ENCODE peak calls at places on chromosome 7, in six cellular contexts. G, X, C, H, B and Q are unnamed samples.

GRCh38 chr7:42991913-42992576 is 59.9 kb downstream of the MRPL32 start:
- DNase-seq in B (no peak), X (no peak), H (no peak), G (no peak), C (no peak), Q (no peak)

GRCh38 chr7:44194562-44195145 is 5.4 kb upstream of the GCK start:
- DNase-seq in B (no peak), H (no peak), C (no peak), X (no peak), G (no peak), Q (no peak)

GRCh38 chr7:137081694-137082093 is 213.2 kb downstream of the CHRM2 start:
- DNase-seq in X (peak), H (peak), B (peak), G (no peak), C (peak), Q (peak)

GRCh38 chr7:82841828-82842227 is 320.9 kb downstream of the PCLO start:
- DNase-seq in G (no peak), H (no peak), X (no peak), C (no peak), B (no peak), Q (no peak)

GRCh38 chr7:20270867-20271266 is 53.7 kb upstream of the MACC1 start:
- DNase-seq in B (no peak), C (no peak), X (no peak), G (no peak), H (peak), Q (no peak)

GRCh38 chr7:30740417-30741181 is 11.3 kb upstream of the INMT start:
- DNase-seq in C (peak), X (peak), G (peak), H (peak), B (peak), Q (peak)

GRCh38 chr7:142788303-142789286 is 17.8 kb downstream of the PRSS2 start:
- DNase-seq in G (no peak), B (no peak), H (no peak), C (no peak), X (no peak), Q (no peak)

GRCh38 chr7:3673524-3673923 is 372.5 kb downstream of the SDK1 start:
- DNase-seq in C (peak), H (peak), B (no peak), G (no peak), X (peak), Q (peak)

GRCh38 chr7:101940830-101941229 is 123.4 kb downstream of the CUX1 start:
- DNase-seq in C (no peak), H (peak), X (no peak), B (no peak), G (no peak), Q (no peak)

GRCh38 chr7:151051108-151051507 is 2.8 kb downstream of the ASIC3 start:
- DNase-seq in X (peak), H (peak), G (peak), B (no peak), C (peak), Q (peak)

GRCh38 chr7:95180-95862 is 97.0 kb upstream of the FAM20C start:
- DNase-seq in H (no peak), G (no peak), B (no peak), X (peak), C (peak), Q (peak)

GRCh38 chr7:32501522-32501921 is 6.2 kb downstream of the AVL9 start:
- DNase-seq in H (peak), X (peak), G (no peak), C (peak), B (no peak), Q (peak)

GRCh38 chr7:132347129-132347528 is 229.1 kb downstream of the PLXNA4 start:
- DNase-seq in X (no peak), H (no peak), B (no peak), G (no peak), C (no peak), Q (no peak)

GRCh38 chr7:4768597-4769569 is 6.5 kb upstream of the AP5Z1 start:
- DNase-seq in X (no peak), G (no peak), H (no peak), C (no peak), B (no peak), Q (no peak)
- H3K4me3 ChIP-seq in X (no peak), G (no peak), H (no peak), C (no peak), B (no peak), Q (no peak)

DNA sequence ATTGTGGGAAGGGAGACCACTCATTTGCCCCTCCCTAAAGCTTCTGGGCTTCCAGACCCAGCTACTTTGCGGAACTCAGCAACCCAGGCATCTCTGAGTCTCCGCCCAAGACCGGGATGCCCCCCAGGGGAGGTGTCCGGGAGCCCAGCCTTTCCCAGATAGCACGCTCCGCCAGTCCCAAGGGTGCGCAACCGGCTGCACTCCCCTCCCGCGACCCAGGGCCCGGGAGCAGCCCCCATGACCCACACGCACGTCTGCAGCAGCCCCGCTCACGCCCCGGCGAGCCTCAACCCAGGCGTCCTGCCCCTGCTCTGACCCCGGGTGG is at the start of gene EPO:
- DNase-seq in B (no peak), H (no peak), C (no peak), X (no peak), G (no peak), Q (no peak)
- TF ChIP-seq CTCF in B (no peak), H (no peak), C (no peak), X (no peak), G (no peak), Q (no peak)

GRCh38 chr7:25664593-25664992 is 436.3 kb upstream of the NPVF start:
- DNase-seq in C (no peak), X (no peak), B (no peak), G (peak), H (no peak), Q (no peak)
- H3K4me3 ChIP-seq in C (no peak), X (no peak), B (no peak), G (no peak), H (no peak), Q (no peak)

DNA sequence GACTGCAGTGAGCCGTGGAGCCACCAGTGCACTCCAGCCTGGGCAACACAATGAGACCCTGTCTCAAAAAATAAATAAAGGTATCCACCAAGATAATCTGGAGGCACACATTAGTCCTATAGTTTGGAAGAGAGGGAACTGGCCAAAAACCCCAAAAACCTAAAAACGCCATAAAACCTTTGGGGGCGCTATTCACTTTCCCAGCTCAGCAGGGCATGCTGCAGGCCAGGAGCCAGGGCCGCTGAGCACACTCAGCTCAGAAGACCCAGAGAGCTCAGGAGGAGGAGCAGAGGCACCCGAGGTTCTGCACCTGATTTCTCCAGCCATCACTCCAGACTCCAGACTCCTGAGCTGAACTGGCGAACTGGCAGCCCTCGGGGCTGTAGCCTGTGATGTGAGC is 167.2 kb upstream of the IMMP2L start:
- DNase-seq in B (no peak), H (no peak), G (no peak), X (no peak), C (no peak), Q (no peak)
- TF ChIP-seq CTCF in B (no peak), H (no peak), G (peak), X (no peak), C (no peak), Q (no peak)

GRCh38 chr7:129095258-129095657 is 40.3 kb upstream of the TNPO3 start:
- DNase-seq in C (no peak), B (no peak), G (peak), X (no peak), H (no peak), Q (no peak)
- H3K4me3 ChIP-seq in C (no peak), B (no peak), G (no peak), X (no peak), H (no peak), Q (no peak)

DNA sequence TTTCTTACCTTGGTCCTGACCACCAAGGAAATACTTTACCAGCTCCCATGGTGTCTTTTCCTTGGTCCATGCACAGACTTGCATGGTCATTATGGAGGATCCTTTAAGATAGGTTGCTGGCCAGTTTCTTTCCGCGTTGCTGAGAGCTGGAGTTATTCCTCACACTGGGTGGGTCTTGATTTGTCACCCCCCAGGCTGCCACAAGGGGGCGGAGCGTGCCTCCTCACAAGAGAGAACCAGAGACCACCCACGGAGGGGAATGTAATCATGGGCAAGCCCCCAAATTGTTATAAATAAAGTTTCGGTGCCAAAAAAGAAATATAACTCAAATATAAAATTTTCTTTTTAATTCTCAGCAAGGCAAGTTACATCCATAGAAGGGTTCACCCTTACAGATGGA is 10.5 kb upstream of the TRIM24 start:
- DNase-seq in C (no peak), B (no peak), X (no peak), H (no peak), G (no peak), Q (no peak)
- TF ChIP-seq CTCF in C (peak), B (no peak), X (peak), H (peak), G (peak), Q (peak)

DNA sequence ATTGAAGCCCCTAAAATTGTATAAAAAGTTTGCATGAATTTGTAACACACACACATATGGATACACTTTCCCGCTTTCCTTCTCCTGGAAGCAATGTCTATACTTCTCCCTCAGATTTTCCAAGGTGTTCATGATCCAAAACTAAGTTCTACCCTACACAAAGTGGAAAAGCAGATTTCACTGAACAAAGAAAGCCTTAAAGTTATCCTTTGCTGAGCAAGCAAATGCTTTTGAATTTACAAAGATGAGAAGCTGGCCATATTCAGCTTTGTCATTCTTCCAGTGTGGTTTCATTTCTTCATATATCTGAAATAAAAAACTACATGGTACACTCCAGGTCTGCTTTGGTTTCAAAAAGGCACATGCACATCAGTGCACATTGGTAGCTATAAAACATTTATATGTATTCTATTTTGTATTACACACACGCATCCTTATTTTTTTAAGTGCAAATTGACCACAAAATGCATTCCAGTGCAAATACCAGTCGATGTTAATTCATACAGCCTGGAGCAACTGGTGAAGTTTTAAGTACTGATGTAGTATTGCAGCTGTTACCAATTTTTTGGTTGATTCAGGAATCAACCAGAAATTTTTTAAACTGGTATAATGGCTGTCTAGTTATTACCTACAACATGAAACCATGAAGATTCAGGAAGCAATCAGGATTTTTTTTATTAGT is 65.5 kb upstream of the SRPK2 start:
- DNase-seq in G (no peak), B (no peak), X (peak), C (peak), H (peak), Q (peak)
- H3K4me3 ChIP-seq in G (no peak), B (no peak), X (no peak), C (no peak), H (no peak), Q (no peak)

GRCh38 chr7:37990337-37990736 is 69.9 kb downstream of the EPDR1 start:
- DNase-seq in H (no peak), B (no peak), C (no peak), X (no peak), G (no peak), Q (no peak)

GRCh38 chr7:37987732-37988131 is 67.3 kb downstream of the EPDR1 start:
- DNase-seq in X (peak), C (no peak), B (no peak), H (no peak), G (no peak), Q (peak)

GRCh38 chr7:37988721-37989650 is 68.5 kb downstream of the EPDR1 start:
- DNase-seq in X (peak), H (no peak), G (no peak), C (no peak), B (no peak), Q (peak)

GRCh38 chr7:37984775-37985390 is 64.4 kb downstream of the EPDR1 start:
- DNase-seq in H (peak), C (no peak), X (no peak), B (no peak), G (no peak), Q (peak)

DNA sequence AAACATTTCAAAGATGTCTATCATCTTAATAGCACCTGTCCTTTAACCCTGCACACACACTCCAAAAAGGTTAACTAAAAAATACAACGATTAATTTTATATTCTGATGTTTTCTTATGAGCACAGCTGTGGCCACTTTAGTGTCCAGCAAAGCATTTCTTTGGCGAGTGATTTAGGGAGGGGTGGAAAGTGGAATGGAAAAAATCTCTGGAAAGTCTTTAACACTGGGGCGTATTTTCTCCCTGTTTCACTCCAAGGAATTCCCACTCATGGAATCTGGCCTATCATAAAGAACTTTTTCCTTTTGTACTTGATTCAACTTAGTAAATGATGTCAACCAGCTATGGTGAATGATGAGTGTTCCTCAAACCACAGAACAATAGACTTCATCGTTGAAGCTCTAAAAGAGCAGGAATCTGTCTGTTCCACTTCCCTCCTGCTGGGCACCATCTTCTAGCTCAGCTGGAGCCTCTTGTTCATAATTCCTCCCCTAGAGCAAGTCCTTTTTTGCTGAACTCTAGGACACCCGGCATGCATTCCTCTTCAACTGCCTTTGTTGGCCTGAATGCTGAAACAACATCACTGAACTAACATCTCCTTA is 66.4 kb downstream of the EPDR1 start:
- DNase-seq in X (peak), C (no peak), G (no peak), H (no peak), B (no peak), Q (peak)
- TF ChIP-seq CTCF in X (no peak), C (no peak), G (no peak), H (no peak), B (no peak), Q (no peak)